ENCODE peak calls at places on chromosomes 7 and 10, in five cellular contexts. One of them, this sample, is unnamed.

GRCh38 chr7:39609462-39610149 is 13.8 kb upstream of the RALA start:
- DNase-seq in spleen: peak; percentile 80
- DNase-seq in glomerular endothelial cell: no peak
- DNase-seq in astrocyte: no peak
- DNase-seq in amniotic stem cell: no peak
- DNase-seq in this sample: peak; percentile 11

GRCh38 chr10:48455055-48455391 is 148.5 kb downstream of the MAPK8 start:
- DNase-seq in astrocyte: no peak
- DNase-seq in spleen: peak; percentile 69
- DNase-seq in glomerular endothelial cell: no peak
- DNase-seq in amniotic stem cell: no peak
- DNase-seq in this sample: no peak

GRCh38 chr7:155506854-155507337 is 39.5 kb downstream of the CNPY1 start:
- DNase-seq in astrocyte: no peak
- DNase-seq in amniotic stem cell: no peak
- DNase-seq in spleen: peak; percentile 34
- DNase-seq in glomerular endothelial cell: no peak
- DNase-seq in this sample: no peak

GRCh38 chr7:128030999-128031681 is at the start of gene LRRC4:
- DNase-seq in amniotic stem cell: no peak
- DNase-seq in glomerular endothelial cell: no peak
- DNase-seq in astrocyte: peak; percentile 31
- DNase-seq in spleen: peak; percentile 90
- DNase-seq in this sample: peak; percentile 18

GRCh38 chr7:16978358-16979244 is 96.8 kb upstream of the AGR3 start:
- DNase-seq in amniotic stem cell: peak; percentile 59
- DNase-seq in glomerular endothelial cell: no peak
- DNase-seq in astrocyte: peak; percentile 80
- DNase-seq in spleen: no peak
- DNase-seq in this sample: no peak

GRCh38 chr10:49272251-49273081 is 26.5 kb upstream of the C10orf71 start:
- DNase-seq in amniotic stem cell: no peak
- DNase-seq in glomerular endothelial cell: no peak
- DNase-seq in spleen: no peak
- DNase-seq in astrocyte: no peak
- DNase-seq in this sample: no peak

GRCh38 chr10:86635402-86635801 is 18.9 kb upstream of the OPN4 start:
- DNase-seq in glomerular endothelial cell: no peak
- DNase-seq in astrocyte: peak; percentile 93
- DNase-seq in spleen: no peak
- DNase-seq in amniotic stem cell: peak; percentile 41
- DNase-seq in this sample: no peak

GRCh38 chr7:1856161-1856965 is 186.3 kb downstream of the ELFN1 start:
- DNase-seq in astrocyte: no peak
- DNase-seq in amniotic stem cell: no peak
- DNase-seq in spleen: peak; percentile 64
- DNase-seq in glomerular endothelial cell: no peak
- DNase-seq in this sample: no peak

GRCh38 chr7:91355680-91356435 is 91.6 kb downstream of the FZD1 start:
- DNase-seq in astrocyte: no peak
- DNase-seq in glomerular endothelial cell: no peak
- DNase-seq in amniotic stem cell: no peak
- DNase-seq in spleen: no peak
- DNase-seq in this sample: no peak

GRCh38 chr7:155961241-155962190 is 149.3 kb upstream of the SHH start:
- DNase-seq in astrocyte: peak; percentile 97
- DNase-seq in spleen: no peak
- DNase-seq in glomerular endothelial cell: no peak
- DNase-seq in amniotic stem cell: no peak
- DNase-seq in this sample: peak; percentile 33

GRCh38 chr10:46553238-46554049 is 3.0 kb downstream of the GPRIN2 start:
- DNase-seq in amniotic stem cell: no peak
- DNase-seq in astrocyte: no peak
- DNase-seq in glomerular endothelial cell: no peak
- DNase-seq in spleen: peak; percentile 77
- DNase-seq in this sample: no peak

GRCh38 chr7:45687721-45688120 is 113.6 kb downstream of the ADCY1 start:
- DNase-seq in spleen: peak; percentile 56
- DNase-seq in amniotic stem cell: no peak
- DNase-seq in glomerular endothelial cell: no peak
- DNase-seq in astrocyte: no peak
- DNase-seq in this sample: no peak